ENCODE peak calls at places on chromosomes 6 and 20, in ten cellular contexts. C, T, G, H, R, O, E, X, U and Y are unnamed samples.
A peak's percentile ranks its signal among the peaks of the same experiment; 100 is the strongest.

GRCh38 chr6:3489032-3489757 is 32.3 kb upstream of the SLC22A23 start:
- DNase-seq in H (no peak), U (no peak), T (no peak), G (peak; percentile 64), R (peak; percentile 25), O (peak; percentile 47), C (no peak), X (no peak), E (no peak), Y (no peak)

GRCh38 chr6:101539510-101540245 is 146.2 kb downstream of the GRIK2 start:
- DNase-seq in R (peak; percentile 16), G (peak; percentile 32), T (no peak), E (no peak), U (no peak), O (no peak), C (no peak), H (no peak), X (no peak), Y (peak; percentile 82)

GRCh38 chr6:74000582-74000981 is 304.6 kb downstream of the CD109 start:
- DNase-seq in X (no peak), H (no peak), R (no peak), O (no peak), U (no peak), C (no peak), G (peak; percentile 17), T (no peak), E (no peak), Y (no peak)

GRCh38 chr20:38871560-38871953 is 54.7 kb upstream of the FAM83D start:
- DNase-seq in E (no peak), T (peak; percentile 53), G (no peak), O (peak; percentile 8), H (no peak), U (no peak), C (no peak), X (no peak), R (no peak), Y (no peak)

GRCh38 chr20:58570181-58570859 is 55.1 kb upstream of the APCDD1L start:
- DNase-seq in T (no peak), U (no peak), O (no peak), E (no peak), G (no peak), R (no peak), X (no peak), C (no peak), H (no peak), Y (peak; percentile 53)

GRCh38 chr20:47713941-47714450 is 71.3 kb downstream of the SULF2 start:
- DNase-seq in R (no peak), U (no peak), T (no peak), E (peak; percentile 82), X (no peak), H (no peak), C (no peak), G (no peak), O (no peak), Y (peak; percentile 47)

GRCh38 chr6:63635165-63635562 is 438 bp upstream of the PHF3 start:
- DNase-seq in H (peak; percentile 55), E (no peak), T (no peak), G (no peak), R (no peak), C (no peak), X (no peak), O (no peak), U (no peak), Y (no peak)

GRCh38 chr20:4490595-4491280 is 231.0 kb upstream of the PRND start:
- DNase-seq in X (no peak), R (peak; percentile 57), C (no peak), H (no peak), E (no peak), T (no peak), G (peak; percentile 27), O (no peak), U (peak; percentile 14), Y (no peak)

GRCh38 chr20:19679931-19680330 is 78.1 kb upstream of the RIN2 start:
- DNase-seq in H (no peak), C (no peak), O (no peak), E (no peak), R (no peak), G (no peak), U (no peak), X (no peak), T (no peak), Y (no peak)

GRCh38 chr6:71405416-71405815 is 116.8 kb downstream of the OGFRL1 start:
- DNase-seq in E (no peak), O (no peak), X (no peak), U (no peak), R (no peak), G (no peak), H (no peak), C (no peak), T (no peak), Y (no peak)

GRCh38 chr6:126574301-126574700 is 234.4 kb downstream of the CENPW start:
- DNase-seq in U (peak; percentile 15), T (no peak), C (no peak), H (no peak), X (no peak), R (no peak), G (no peak), O (no peak), E (no peak), Y (no peak)

GRCh38 chr6:132054525-132054924 is 103.4 kb upstream of the CCN2 start:
- DNase-seq in R (peak; percentile 65), E (no peak), X (peak; percentile 38), C (no peak), H (no peak), O (no peak), G (peak; percentile 62), U (peak; percentile 73), T (no peak), Y (peak; percentile 81)

GRCh38 chr20:57432874-57433491 is 41.8 kb downstream of the RBM38 start:
- DNase-seq in C (no peak), R (peak; percentile 56), H (no peak), T (peak; percentile 92), E (no peak), G (peak; percentile 21), X (no peak), U (no peak), O (peak; percentile 56), Y (no peak)

GRCh38 chr20:57433658-57434389 is 42.6 kb downstream of the RBM38 start:
- DNase-seq in R (no peak), G (no peak), H (no peak), O (no peak), C (no peak), X (no peak), T (no peak), E (no peak), U (no peak), Y (no peak)

GRCh38 chr20:57429579-57430202 is 38.5 kb downstream of the RBM38 start:
- DNase-seq in C (no peak), G (peak; percentile 80), E (peak; percentile 69), U (no peak), O (no peak), X (peak; percentile 23), T (no peak), R (peak; percentile 92), H (no peak), Y (peak; percentile 73)

GRCh38 chr20:57432480-57432873 is 41.3 kb downstream of the RBM38 start:
- DNase-seq in R (no peak), E (no peak), U (no peak), C (no peak), T (no peak), G (no peak), H (no peak), O (no peak), X (no peak), Y (no peak)

GRCh38 chr20:57431539-57431835 is 40.3 kb downstream of the RBM38 start:
- DNase-seq in T (no peak), E (no peak), X (no peak), G (no peak), H (no peak), O (no peak), R (no peak), C (no peak), U (no peak), Y (no peak)
- H3K4me2 ChIP-seq in T (no peak overlapping the region), E (no peak overlapping the region), X (no peak overlapping the region), G (no peak overlapping the region), H (no peak overlapping the region), O (no peak overlapping the region), R (no peak overlapping the region), C (no peak overlapping the region), U (no peak overlapping the region), Y (no peak overlapping the region)

DNA sequence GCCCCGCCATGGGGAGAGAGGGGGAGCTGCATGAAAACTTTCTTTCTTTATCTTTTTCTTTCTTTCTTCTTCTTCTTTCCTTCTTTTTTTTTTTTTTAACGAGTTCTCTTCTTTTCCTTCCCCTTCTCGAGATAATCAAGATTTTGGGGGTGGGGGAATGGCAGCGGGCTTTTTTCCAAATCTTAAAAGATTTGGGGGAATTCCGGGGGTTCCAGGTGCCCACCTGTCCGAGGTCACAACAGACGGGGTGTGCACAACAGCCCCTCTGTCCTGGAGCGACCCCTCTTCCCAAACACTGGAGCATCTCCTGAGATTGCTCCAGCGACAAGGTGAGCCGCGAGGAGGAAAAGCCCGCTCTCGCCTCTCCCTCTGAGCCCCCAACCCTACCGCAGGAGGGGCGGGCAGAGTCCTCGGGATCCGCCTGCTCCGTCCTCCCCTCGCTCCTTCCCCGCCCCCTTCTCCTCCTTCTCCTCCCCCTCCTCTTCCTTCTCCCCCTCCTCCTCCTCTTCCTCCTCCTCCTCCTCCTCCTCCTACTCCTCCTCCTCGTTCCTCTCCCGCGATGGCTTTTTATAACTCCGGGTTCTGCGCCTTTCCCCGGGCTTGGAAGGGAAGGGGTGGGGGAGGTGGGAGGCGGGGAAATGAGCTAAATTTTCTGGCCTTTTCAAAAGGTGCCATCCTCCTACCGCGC is 694 bp upstream of the KCNB1 start:
- DNase-seq in H (peak; percentile 69), C (peak; percentile 61), U (peak; percentile 73), T (no peak), R (no peak), E (no peak), O (no peak), X (no peak), G (no peak), Y (no peak)
- TF ChIP-seq CTCF in H (peak; percentile 3), C (no peak), U (no peak), T (no peak), R (no peak), E (no peak), O (no peak), X (no peak), G (no peak), Y (no peak)

DNA sequence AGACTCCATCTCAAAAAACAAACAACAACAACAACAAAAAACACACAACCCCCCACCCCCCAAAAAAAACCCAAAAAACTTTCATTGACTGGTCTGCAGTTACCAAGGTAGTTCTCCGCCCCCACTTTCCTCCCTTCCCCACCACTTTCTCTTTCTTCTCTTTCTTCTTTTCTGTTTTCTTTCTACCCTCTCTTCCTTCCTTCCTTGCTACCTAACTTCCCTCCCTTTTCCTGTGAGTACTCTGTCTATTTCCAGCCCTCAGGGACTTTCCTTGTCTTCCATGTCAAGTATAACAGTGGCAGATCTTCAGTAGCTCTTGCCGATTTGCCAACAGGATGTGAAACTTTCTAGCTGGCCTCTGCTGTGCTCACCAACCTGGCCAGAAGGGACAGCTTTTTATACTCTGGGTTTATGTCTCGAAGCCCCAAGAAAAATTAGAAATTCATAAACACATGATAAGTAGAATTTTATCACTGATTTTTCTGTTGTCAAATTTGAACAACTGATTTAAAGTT is 399.5 kb downstream of the QKI start:
- DNase-seq in U (no peak), O (no peak), G (no peak), C (no peak), R (no peak), T (no peak), H (no peak), E (no peak), X (no peak), Y (no peak)
- H3K4me2 ChIP-seq in U (no peak overlapping the region), O (no peak overlapping the region), G (no peak overlapping the region), C (no peak overlapping the region), R (no peak overlapping the region), T (no peak overlapping the region), H (no peak overlapping the region), E (no peak overlapping the region), X (no peak overlapping the region), Y (no peak overlapping the region)

GRCh38 chr6:113320653-113321052 is 536.5 kb upstream of the MARCKS start:
- DNase-seq in R (no peak), T (no peak), U (no peak), E (no peak), O (no peak), H (no peak), C (no peak), X (no peak), G (no peak), Y (no peak)
- TF ChIP-seq CTCF in R (no peak), T (no peak), U (no peak), E (no peak), O (no peak), H (no peak), C (peak; percentile 39), X (no peak), G (no peak), Y (no peak)